ENCODE peak calls at places on chromosomes 7 and 10, in four cellular contexts. One of them, this sample, is unnamed.

GRCh38 chr10:70191161-70191770 is 21.0 kb upstream of the SAR1A start:
- DNase-seq in HepG2: no peak
- DNase-seq in SK-N-SH: no peak
- DNase-seq in GM12878: no peak
- DNase-seq in this sample: no peak

GRCh38 chr10:124211921-124212320 is 118.5 kb upstream of the CHST15 start:
- DNase-seq in GM12878: no peak
- DNase-seq in HepG2: no peak
- DNase-seq in SK-N-SH: no peak
- DNase-seq in this sample: no peak

GRCh38 chr7:42227523-42227922 is 9.5 kb downstream of the GLI3 start:
- DNase-seq in HepG2: no peak
- DNase-seq in GM12878: no peak
- DNase-seq in SK-N-SH: no peak
- DNase-seq in this sample: no peak

GRCh38 chr7:1961776-1962276 is 270.9 kb downstream of the MAD1L1 start:
- DNase-seq in SK-N-SH: no peak
- DNase-seq in GM12878: peak
- DNase-seq in HepG2: no peak
- DNase-seq in this sample: no peak

GRCh38 chr7:40918701-40919271 is 784.0 kb downstream of the SUGCT start:
- DNase-seq in HepG2: no peak
- DNase-seq in GM12878: no peak
- DNase-seq in SK-N-SH: no peak
- DNase-seq in this sample: no peak

GRCh38 chr10:113438660-113439059 is 114.2 kb upstream of the HABP2 start:
- DNase-seq in GM12878: no peak
- DNase-seq in SK-N-SH: no peak
- DNase-seq in HepG2: no peak
- DNase-seq in this sample: no peak

GRCh38 chr7:87886875-87887274 is 10.6 kb downstream of the DBF4 start:
- DNase-seq in GM12878: no peak
- DNase-seq in SK-N-SH: peak
- DNase-seq in HepG2: peak
- DNase-seq in this sample: peak

GRCh38 chr10:69716711-69717560 is 84.8 kb upstream of the COL13A1 start:
- DNase-seq in HepG2: peak
- DNase-seq in SK-N-SH: peak
- DNase-seq in GM12878: no peak
- DNase-seq in this sample: peak

GRCh38 chr7:40843338-40844026 is 708.7 kb downstream of the SUGCT start:
- DNase-seq in GM12878: no peak
- DNase-seq in HepG2: no peak
- DNase-seq in SK-N-SH: no peak
- DNase-seq in this sample: no peak

GRCh38 chr7:94662548-94662947 is 6.6 kb upstream of the SGCE start:
- DNase-seq in SK-N-SH: no peak
- DNase-seq in HepG2: no peak
- DNase-seq in GM12878: no peak
- DNase-seq in this sample: no peak

GRCh38 chr7:2151235-2151634 is 81.5 kb downstream of the MAD1L1 start:
- DNase-seq in SK-N-SH: peak
- DNase-seq in GM12878: no peak
- DNase-seq in HepG2: no peak
- DNase-seq in this sample: no peak

GRCh38 chr10:93376372-93377296 is 105.5 kb downstream of the MYOF start:
- DNase-seq in SK-N-SH: peak
- DNase-seq in GM12878: peak
- DNase-seq in HepG2: peak
- DNase-seq in this sample: peak

GRCh38 chr10:47379445-47379785 is 4.7 kb downstream of the ZNF488 start:
- DNase-seq in GM12878: no peak
- DNase-seq in HepG2: no peak
- DNase-seq in SK-N-SH: no peak
- DNase-seq in this sample: no peak

GRCh38 chr10:97117372-97117771 is 68.4 kb downstream of the SLIT1 start:
- DNase-seq in GM12878: no peak
- DNase-seq in SK-N-SH: no peak
- DNase-seq in HepG2: no peak
- DNase-seq in this sample: peak

GRCh38 chr10:71911296-71911954 is 52.8 kb upstream of the CHST3 start:
- DNase-seq in HepG2: no peak
- DNase-seq in GM12878: no peak
- DNase-seq in SK-N-SH: no peak
- DNase-seq in this sample: no peak

GRCh38 chr10:79038841-79039201 is 29.9 kb upstream of the ZMIZ1 start:
- DNase-seq in HepG2: no peak
- DNase-seq in SK-N-SH: no peak
- DNase-seq in GM12878: no peak
- DNase-seq in this sample: no peak

GRCh38 chr10:43395571-43396060 is 13.4 kb downstream of the HNRNPF start:
- DNase-seq in HepG2: no peak
- DNase-seq in SK-N-SH: peak
- DNase-seq in GM12878: no peak
- DNase-seq in this sample: no peak

DNA sequence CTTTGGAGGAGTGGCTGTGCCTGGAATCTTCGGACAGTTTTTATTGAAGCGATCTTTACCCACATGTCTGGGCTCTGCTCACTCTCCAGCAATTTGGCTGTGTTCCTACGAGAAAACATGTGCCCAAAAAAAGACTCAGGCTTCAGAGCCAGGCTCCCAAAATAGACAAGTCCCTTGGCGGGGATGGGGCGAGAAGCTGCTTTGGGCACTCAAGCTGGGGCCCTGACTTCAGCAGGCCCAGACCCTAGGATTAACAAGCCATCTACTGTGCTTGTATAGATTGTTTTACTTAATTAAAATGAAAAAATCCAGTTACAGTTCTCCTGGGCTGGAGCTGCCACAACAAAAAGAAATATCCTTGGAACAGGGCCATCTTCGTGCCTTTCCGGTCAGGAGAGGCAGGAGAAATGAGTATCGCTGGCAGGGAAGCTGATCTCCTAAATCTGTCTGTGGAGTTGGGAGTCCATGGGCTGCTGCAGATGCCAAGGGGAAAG is 51.4 kb upstream of the PDCD4 start:
- DNase-seq in SK-N-SH: peak
- DNase-seq in GM12878: no peak
- DNase-seq in HepG2: no peak
- DNase-seq in this sample: no peak
- TF ChIP-seq PBX3 in SK-N-SH: peak
- TF ChIP-seq PBX3 in GM12878: no peak
- TF ChIP-seq PBX3 in HepG2: no peak
- TF ChIP-seq PBX3 in this sample: no peak

DNA sequence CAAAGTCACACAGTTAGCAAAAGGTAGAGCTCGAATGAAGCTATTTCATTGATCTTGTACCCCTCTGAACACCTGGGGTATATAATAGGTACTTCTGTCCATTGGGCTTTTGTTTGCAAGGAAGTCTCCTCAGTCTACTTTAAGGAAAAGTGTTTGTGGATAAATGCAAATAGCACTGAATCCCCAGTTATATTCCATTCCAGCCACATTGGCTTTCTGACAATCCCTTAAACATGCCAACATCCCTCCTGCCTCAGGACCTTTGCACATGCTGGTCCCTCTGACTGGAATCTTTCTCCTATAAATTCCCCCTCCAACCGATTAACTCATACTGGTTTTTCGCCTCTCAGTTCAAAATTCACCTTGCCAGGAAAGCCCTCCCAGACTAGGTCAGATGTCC is 17.1 kb downstream of the DUSP5 start:
- DNase-seq in SK-N-SH: no peak
- DNase-seq in GM12878: no peak
- DNase-seq in HepG2: no peak
- DNase-seq in this sample: no peak
- TF ChIP-seq PBX3 in SK-N-SH: no peak
- TF ChIP-seq PBX3 in GM12878: no peak
- TF ChIP-seq PBX3 in HepG2: no peak
- TF ChIP-seq PBX3 in this sample: no peak

GRCh38 chr10:6180480-6181110 is 22.1 kb upstream of the PFKFB3 start:
- DNase-seq in SK-N-SH: no peak
- DNase-seq in HepG2: no peak
- DNase-seq in GM12878: no peak
- DNase-seq in this sample: no peak

GRCh38 chr10:6185039-6185716 is 17.6 kb upstream of the PFKFB3 start:
- DNase-seq in GM12878: no peak
- DNase-seq in SK-N-SH: peak
- DNase-seq in HepG2: no peak
- DNase-seq in this sample: no peak

GRCh38 chr10:6179078-6179477 is 23.7 kb upstream of the PFKFB3 start:
- DNase-seq in GM12878: no peak
- DNase-seq in HepG2: no peak
- DNase-seq in SK-N-SH: no peak
- DNase-seq in this sample: no peak

GRCh38 chr10:6181249-6181648 is 21.5 kb upstream of the PFKFB3 start:
- DNase-seq in GM12878: no peak
- DNase-seq in HepG2: no peak
- DNase-seq in SK-N-SH: no peak
- DNase-seq in this sample: no peak

DNA sequence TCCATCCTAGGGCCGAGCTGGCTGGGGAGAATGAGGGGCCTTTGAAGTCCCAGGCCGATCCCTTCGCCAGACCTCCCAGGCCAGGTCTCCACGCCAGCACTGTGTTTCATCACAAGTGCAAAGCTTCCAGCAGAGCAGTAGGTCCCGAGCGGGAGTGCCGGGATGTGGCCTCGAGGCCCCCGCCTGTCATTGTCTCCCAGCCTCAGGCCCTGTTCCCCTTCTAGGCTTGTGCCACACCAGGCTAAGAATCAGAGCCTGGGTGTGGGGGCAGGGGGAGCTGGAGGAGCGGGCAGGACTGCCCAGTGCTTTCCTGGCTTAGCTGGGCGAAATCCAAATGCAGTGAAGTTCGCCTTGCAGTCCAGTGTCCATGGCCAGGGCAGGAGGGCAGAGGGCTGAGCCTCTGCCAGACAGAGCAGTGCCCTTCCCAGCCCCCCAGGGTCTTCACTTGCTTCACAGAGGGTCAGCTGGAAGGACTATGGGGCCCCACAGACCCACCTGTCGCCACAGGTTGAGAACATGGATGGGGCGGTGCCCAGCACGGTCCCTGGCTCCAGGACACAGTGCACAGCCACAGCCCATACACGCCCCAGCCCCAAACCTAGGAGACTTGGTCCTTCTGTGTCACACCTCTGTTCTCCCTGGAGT is 20.2 kb upstream of the PFKFB3 start:
- DNase-seq in HepG2: no peak
- DNase-seq in SK-N-SH: peak
- DNase-seq in GM12878: no peak
- DNase-seq in this sample: no peak
- TF ChIP-seq PBX3 in HepG2: no peak
- TF ChIP-seq PBX3 in SK-N-SH: no peak
- TF ChIP-seq PBX3 in GM12878: no peak
- TF ChIP-seq PBX3 in this sample: no peak

GRCh38 chr7:154440656-154441055 is 388.5 kb downstream of the DPP6 start:
- DNase-seq in GM12878: no peak
- DNase-seq in HepG2: no peak
- DNase-seq in SK-N-SH: no peak
- DNase-seq in this sample: no peak

GRCh38 chr7:154442939-154443338 is 390.7 kb downstream of the DPP6 start:
- DNase-seq in HepG2: no peak
- DNase-seq in SK-N-SH: no peak
- DNase-seq in GM12878: no peak
- DNase-seq in this sample: no peak

GRCh38 chr7:154440058-154440457 is 387.9 kb downstream of the DPP6 start:
- DNase-seq in SK-N-SH: no peak
- DNase-seq in HepG2: no peak
- DNase-seq in GM12878: no peak
- DNase-seq in this sample: no peak

GRCh38 chr7:154438571-154438970 is 386.4 kb downstream of the DPP6 start:
- DNase-seq in GM12878: no peak
- DNase-seq in SK-N-SH: no peak
- DNase-seq in HepG2: no peak
- DNase-seq in this sample: no peak

DNA sequence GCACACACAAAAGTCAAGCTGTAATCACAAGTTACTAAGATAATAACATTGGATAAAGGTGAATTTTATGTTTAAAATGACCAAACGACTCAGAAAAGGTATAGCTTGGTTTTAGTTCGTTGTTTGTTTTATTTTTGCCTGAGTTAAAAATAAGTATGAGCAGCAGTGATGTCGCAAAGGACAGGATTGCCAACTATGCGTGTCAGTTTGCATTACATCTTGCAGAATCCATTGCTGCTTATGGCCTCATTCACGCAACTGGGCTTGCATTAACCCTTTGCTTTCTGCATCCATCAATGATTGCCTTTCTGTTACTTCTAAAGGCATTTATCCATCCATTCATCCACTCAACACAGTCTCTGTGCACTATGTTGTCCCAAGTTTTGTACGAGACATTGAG is 389.6 kb downstream of the DPP6 start:
- DNase-seq in SK-N-SH: no peak
- DNase-seq in HepG2: no peak
- DNase-seq in GM12878: no peak
- DNase-seq in this sample: no peak
- TF ChIP-seq PBX3 in SK-N-SH: no peak
- TF ChIP-seq PBX3 in HepG2: no peak
- TF ChIP-seq PBX3 in GM12878: no peak
- TF ChIP-seq PBX3 in this sample: no peak

GRCh38 chr10:86730227-86730626 is 26.2 kb upstream of the BMPR1A start:
- DNase-seq in HepG2: peak
- DNase-seq in GM12878: no peak
- DNase-seq in SK-N-SH: peak
- DNase-seq in this sample: no peak

GRCh38 chr10:86729677-86730076 is 26.7 kb upstream of the BMPR1A start:
- DNase-seq in SK-N-SH: no peak
- DNase-seq in HepG2: no peak
- DNase-seq in GM12878: no peak
- DNase-seq in this sample: no peak

GRCh38 chr10:86734209-86734988 is 22.0 kb upstream of the BMPR1A start:
- DNase-seq in GM12878: no peak
- DNase-seq in SK-N-SH: no peak
- DNase-seq in HepG2: no peak
- DNase-seq in this sample: no peak

GRCh38 chr10:86732771-86733170 is 23.6 kb upstream of the BMPR1A start:
- DNase-seq in SK-N-SH: no peak
- DNase-seq in GM12878: no peak
- DNase-seq in HepG2: no peak
- DNase-seq in this sample: no peak

DNA sequence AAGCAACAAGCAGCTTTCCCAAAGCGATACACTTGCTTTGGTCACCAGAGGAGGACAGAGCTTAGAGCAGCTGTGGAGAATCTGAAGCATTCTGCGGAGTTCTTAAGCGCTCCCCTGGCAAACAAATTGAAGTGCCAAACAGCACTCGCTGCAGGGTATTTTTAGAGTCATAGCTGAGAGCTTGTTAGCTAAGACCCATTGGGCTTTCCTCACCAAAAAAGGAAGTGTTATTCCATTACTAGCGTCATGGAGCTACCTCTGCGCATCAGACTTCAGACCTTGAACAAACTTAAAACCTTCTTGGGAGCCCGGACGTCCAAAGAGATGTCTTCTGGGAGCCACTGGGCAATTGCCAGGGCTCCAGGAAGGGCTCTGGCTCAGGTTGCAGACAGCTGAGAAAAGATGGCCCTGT is 23.2 kb upstream of the BMPR1A start:
- DNase-seq in HepG2: no peak
- DNase-seq in GM12878: no peak
- DNase-seq in SK-N-SH: no peak
- DNase-seq in this sample: no peak
- TF ChIP-seq PBX3 in HepG2: no peak
- TF ChIP-seq PBX3 in GM12878: no peak
- TF ChIP-seq PBX3 in SK-N-SH: no peak
- TF ChIP-seq PBX3 in this sample: no peak

This sample was measured in A549.